ENCODE peak calls at places on chromosomes 13 and 19, in seven cellular contexts. S, J, W, Y, G, R and O are unnamed samples.

GRCh38 chr19:14530005-14530348 is 583 bp downstream of the TECR start:
- DNase-seq in S (no peak), J (no peak), W (no peak), Y (no peak), G (no peak), R (no peak), O (no peak)

GRCh38 chr13:48923376-48923775 is 52.3 kb upstream of the FNDC3A start:
- DNase-seq in S (no peak), J (no peak), W (no peak), Y (no peak), G (no peak), R (no peak), O (no peak)

GRCh38 chr19:32936065-32936464 is 35.7 kb downstream of the CEP89 start:
- DNase-seq in S (no peak), J (no peak), W (no peak), Y (no peak), G (no peak), R (no peak), O (no peak)

GRCh38 chr19:848457-848921 is 3.6 kb upstream of the ELANE start:
- DNase-seq in S (no peak), J (no peak), W (no peak), Y (no peak), G (no peak), R (no peak), O (no peak)

GRCh38 chr19:19388568-19389555 is 16.6 kb upstream of the GATAD2A start:
- DNase-seq in S (no peak), J (peak; percentile 38), W (no peak), Y (no peak), G (peak; percentile 49), R (no peak), O (no peak)

GRCh38 chr19:18730885-18731513 is 47.5 kb downstream of the CRTC1 start:
- DNase-seq in S (no peak), J (peak; percentile 41), W (no peak), Y (no peak), G (no peak), R (no peak), O (no peak)

GRCh38 chr13:55893541-55893940 is 1247.2 kb upstream of the PRR20A start:
- DNase-seq in S (no peak), J (no peak), W (no peak), Y (no peak), G (no peak), R (no peak), O (no peak)

GRCh38 chr19:4930664-4931063 is 21.4 kb downstream of the UHRF1 start:
- DNase-seq in S (no peak), J (no peak), W (no peak), Y (no peak), G (peak; percentile 28), R (no peak), O (no peak)

GRCh38 chr19:52710538-52710937 is 24.3 kb downstream of the ZNF611 start:
- DNase-seq in S (no peak), J (no peak), W (no peak), Y (no peak), G (no peak), R (no peak), O (no peak)

GRCh38 chr13:98299954-98300350 is 122.9 kb upstream of the RNF113B start:
- DNase-seq in S (no peak), J (no peak), W (no peak), Y (no peak), G (no peak), R (no peak), O (no peak)

GRCh38 chr19:29622191-29623070 is 16.3 kb downstream of the POP4 start:
- DNase-seq in S (no peak), J (no peak), W (no peak), Y (peak; percentile 59), G (no peak), R (no peak), O (no peak)

GRCh38 chr19:33208904-33209843 is 15.0 kb downstream of the LRP3 start:
- DNase-seq in S (no peak), J (no peak), W (no peak), Y (peak; percentile 40), G (no peak), R (no peak), O (no peak)

GRCh38 chr19:54164369-54165068 is 5.0 kb upstream of the LENG1 start:
- DNase-seq in S (peak; percentile 39), J (no peak), W (no peak), Y (no peak), G (peak; percentile 90), R (peak; percentile 99), O (no peak)

GRCh38 chr13:31073859-31074718 is 87.6 kb downstream of the HSPH1 start:
- DNase-seq in S (no peak), J (no peak), W (peak; percentile 89), Y (no peak), G (no peak), R (no peak), O (peak; percentile 80)

GRCh38 chr19:46716013-46716671 is 772 bp downstream of the PRKD2 start:
- DNase-seq in S (no peak), J (no peak), W (no peak), Y (peak; percentile 82), G (peak; percentile 44), R (peak; percentile 77), O (no peak)

DNA sequence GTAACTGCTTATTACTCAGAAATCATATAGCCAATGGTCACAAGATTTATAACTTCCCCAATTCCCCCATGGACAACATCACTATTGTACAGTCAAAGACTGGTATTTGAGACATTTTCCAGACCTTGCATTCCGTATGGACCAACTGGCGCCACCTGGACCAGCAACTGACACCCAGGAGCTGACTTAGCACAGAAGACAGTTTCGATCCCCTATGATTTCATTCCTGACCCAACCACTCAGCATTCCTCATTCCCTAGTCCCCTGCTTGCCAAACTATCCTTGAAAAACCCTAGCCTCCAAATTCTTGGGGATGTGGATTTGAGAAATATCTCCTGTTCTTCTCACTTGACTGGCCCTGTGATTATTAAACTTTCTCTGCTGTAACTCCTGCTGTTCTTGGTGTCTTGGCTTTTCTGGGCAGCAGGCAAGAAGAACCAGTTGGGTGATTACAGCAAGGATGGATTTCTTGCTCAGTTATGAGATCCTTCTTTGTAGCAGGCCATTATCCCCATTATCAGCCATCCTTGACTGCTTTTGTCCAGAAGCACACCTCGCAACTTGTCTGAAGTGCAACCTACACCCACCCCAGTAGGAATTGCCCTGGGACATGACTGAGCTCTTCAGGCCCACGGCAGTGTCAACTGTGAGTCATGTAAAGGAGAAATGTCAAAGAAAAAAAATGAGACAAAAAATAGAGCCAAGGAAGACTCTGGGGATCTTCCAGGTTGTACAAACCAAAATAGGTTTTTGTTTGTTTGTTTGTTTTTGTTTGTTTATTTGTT is 13.7 kb upstream of the MAP3K10 start:
- DNase-seq in S (no peak), J (no peak), W (no peak), Y (no peak), G (no peak), R (no peak), O (no peak)
- TF ChIP-seq JUND in S (no peak), J (no peak), W (no peak), Y (no peak), G (no peak), R (no peak), O (no peak)

GRCh38 chr19:35945121-35945792 is 9.1 kb downstream of the LRFN3 start:
- DNase-seq in S (no peak), J (no peak), W (no peak), Y (no peak), G (no peak), R (no peak), O (no peak)
- TF ChIP-seq JUND in S (no peak), J (no peak), W (no peak), Y (no peak), G (no peak), R (no peak), O (no peak)

DNA sequence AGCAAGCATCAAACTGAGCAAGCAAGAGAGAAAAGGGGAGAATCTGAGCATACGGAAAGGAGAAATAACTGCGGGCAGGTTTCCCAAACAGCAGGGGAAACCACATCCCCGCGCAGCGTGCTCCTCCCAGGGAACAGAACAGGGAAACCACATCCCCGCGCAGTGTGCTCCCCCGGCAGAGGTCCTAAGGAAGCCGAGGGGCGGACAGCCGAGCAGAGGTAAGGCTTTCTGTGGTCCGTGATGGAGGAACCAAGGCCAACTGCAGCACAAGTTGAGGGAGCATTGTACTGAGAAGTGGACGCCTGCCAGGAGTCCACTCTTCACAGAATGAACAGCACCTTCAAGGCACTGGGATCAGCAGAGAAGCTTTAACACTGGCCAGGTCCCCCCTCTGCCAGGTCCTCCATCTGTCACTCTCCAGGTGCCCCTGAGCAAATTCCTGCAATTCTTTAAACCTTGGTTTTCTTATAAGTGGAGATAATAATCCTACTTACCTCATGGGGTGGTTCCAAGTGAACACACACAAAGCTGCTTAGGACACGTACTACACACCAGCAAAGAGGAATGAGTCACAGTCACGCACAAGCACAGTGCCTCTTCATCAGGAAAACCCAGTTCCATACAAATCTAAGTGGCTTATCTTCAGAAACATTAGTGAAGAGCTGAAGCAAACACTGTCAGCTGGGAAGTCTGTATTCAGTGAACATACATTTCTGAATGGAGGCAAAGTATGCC is 23.0 kb upstream of the LAMP1 start:
- DNase-seq in S (no peak), J (no peak), W (no peak), Y (no peak), G (peak; percentile 24), R (no peak), O (peak; percentile 28)
- TF ChIP-seq JUND in S (no peak), J (no peak), W (no peak), Y (no peak), G (peak; percentile 90), R (no peak), O (no peak)

GRCh38 chr19:45424191-45425058 is 708 bp upstream of the ERCC1 start:
- DNase-seq in S (peak; percentile 91), J (peak; percentile 86), W (no peak), Y (peak; percentile 67), G (peak; percentile 78), R (peak; percentile 76), O (no peak)

GRCh38 chr19:45423589-45424190 is at the start of gene ERCC1:
- DNase-seq in S (peak; percentile 96), J (peak; percentile 96), W (peak; percentile 89), Y (peak; percentile 98), G (peak; percentile 99), R (peak; percentile 99), O (peak; percentile 98)

GRCh38 chr19:45423033-45423588 is 606 bp downstream of the ERCC1 start:
- DNase-seq in S (no peak), J (no peak), W (no peak), Y (no peak), G (no peak), R (no peak), O (no peak)

GRCh38 chr19:45428385-45429231 is 4.9 kb upstream of the ERCC1 start:
- DNase-seq in S (no peak), J (no peak), W (no peak), Y (peak; percentile 83), G (peak; percentile 74), R (peak; percentile 85), O (no peak)
- TF ChIP-seq JUND in S (no peak), J (no peak), W (no peak), Y (no peak), G (no peak), R (no peak), O (no peak)

GRCh38 chr13:50401721-50402510 is 386.7 kb downstream of the KCNRG start:
- DNase-seq in S (no peak), J (no peak), W (no peak), Y (no peak), G (no peak), R (no peak), O (no peak)
- TF ChIP-seq JUND in S (no peak), J (no peak), W (no peak), Y (no peak), G (no peak), R (no peak), O (no peak)